ENCODE peak calls at places on chromosomes 2 and 18, in four cellular contexts. K is T-cell; G is stimulated activated CD4-positive, alpha-beta T cell treated with anti-CD3 and anti-CD28 coated beads, Interleukin-2, amount 100 ng/mL, for 48 hours; I is iPS DF 19.7. P is an unnamed sample.

GRCh38 chr2:26345284-26345553 is 724 bp upstream of the SELENOI start:
- DNase-seq in G (no peak), I (no peak), K (no peak), P (no peak)

GRCh38 chr2:65294701-65295100 is 67.1 kb downstream of the ACTR2 start:
- DNase-seq in I (no peak), G (no peak), K (no peak), P (no peak)

GRCh38 chr2:101974663-101975062 is 17.1 kb upstream of the IL1R2 start:
- DNase-seq in I (no peak), G (no peak), K (no peak), P (no peak)

GRCh38 chr18:49457616-49458015 is 2.8 kb downstream of the DYM start:
- DNase-seq in I (no peak), G (no peak), K (no peak), P (no peak)

GRCh38 chr2:1173528-1173927 is 222.9 kb downstream of the SNTG2 start:
- DNase-seq in I (peak), K (no peak), G (no peak), P (no peak)

GRCh38 chr2:142742301-142743214 is 134.9 kb upstream of the KYNU start:
- DNase-seq in I (no peak), K (no peak), G (no peak), P (no peak)

GRCh38 chr2:189933911-189934399 is 128.6 kb downstream of the MSTN start:
- DNase-seq in K (no peak), I (no peak), G (no peak), P (no peak)

GRCh38 chr2:235669983-235670962 is 176.4 kb downstream of the AGAP1 start:
- DNase-seq in G (no peak), I (no peak), K (no peak), P (no peak)

GRCh38 chr2:42771546-42772153 is 7.7 kb upstream of the OXER1 start:
- DNase-seq in G (no peak), K (no peak), I (no peak), P (no peak)

GRCh38 chr2:180359522-180360282 is 352.6 kb upstream of the CWC22 start:
- DNase-seq in I (no peak), K (peak), G (no peak), P (no peak)

GRCh38 chr2:188599140-188599539 is 307.5 kb downstream of the GULP1 start:
- DNase-seq in I (no peak), G (no peak), K (no peak), P (no peak)

GRCh38 chr2:186546842-186547241 is 43.0 kb upstream of the ITGAV start:
- DNase-seq in K (no peak), G (no peak), I (no peak), P (no peak)

GRCh38 chr18:35201502-35201901 is 39.3 kb upstream of the ZNF397 start:
- DNase-seq in K (no peak), G (no peak), I (no peak), P (no peak)

GRCh38 chr2:240412975-240413812 is 22.3 kb upstream of the GPC1 start:
- DNase-seq in I (no peak), G (no peak), K (no peak), P (no peak)

GRCh38 chr18:11729556-11729955 is 40.5 kb downstream of the GNAL start:
- DNase-seq in K (no peak), G (no peak), I (no peak), P (no peak)

GRCh38 chr2:66538291-66538690 is 103.4 kb downstream of the MEIS1 start:
- DNase-seq in G (no peak), I (no peak), K (no peak), P (no peak)

GRCh38 chr2:24708537-24709152 is 84.5 kb downstream of the PTRHD1 start:
- DNase-seq in G (no peak), K (no peak), I (no peak), P (no peak)

GRCh38 chr2:30180230-30180629 is 33.4 kb downstream of the YPEL5 start:
- DNase-seq in G (no peak), K (no peak), I (no peak), P (no peak)

P was measured in NK-92 treated with Interleukin-12 subunit alpha and Interleukin-12 subunit beta, amount 100 ng/mL, for 24 hours.